ENCODE peak calls at places on chromosome 19, in six cellular contexts. One of them, this sample, is unnamed.

GRCh38 chr19:8310342-8311055 is 2.3 kb upstream of the CD320 start:
- DNase-seq in A172: no peak
- DNase-seq in GM20000: no peak
- DNase-seq in GM12892: no peak
- DNase-seq in activated T-helper 1 cell treated with Interleukin-2 at 50 U/mL for 16 hours: no peak
- DNase-seq in AG09319: no peak
- DNase-seq in this sample: no peak

GRCh38 chr19:4969292-4969771 is 419 bp downstream of the KDM4B start:
- DNase-seq in A172: no peak
- DNase-seq in GM20000: no peak
- DNase-seq in GM12892: no peak
- DNase-seq in activated T-helper 1 cell treated with Interleukin-2 at 50 U/mL for 16 hours: no peak
- DNase-seq in AG09319: no peak
- DNase-seq in this sample: no peak

GRCh38 chr19:1074512-1075283 is 7.7 kb downstream of the ARHGAP45 start:
- DNase-seq in A172: peak; percentile 78
- DNase-seq in GM20000: peak; percentile 97
- DNase-seq in GM12892: peak; percentile 98
- DNase-seq in activated T-helper 1 cell treated with Interleukin-2 at 50 U/mL for 16 hours: peak; percentile 93
- DNase-seq in AG09319: no peak
- DNase-seq in this sample: peak; percentile 100

GRCh38 chr19:47865166-47865565 is 6.1 kb downstream of the TPRX2 start:
- DNase-seq in A172: no peak
- DNase-seq in GM20000: no peak
- DNase-seq in GM12892: no peak
- DNase-seq in activated T-helper 1 cell treated with Interleukin-2 at 50 U/mL for 16 hours: no peak
- DNase-seq in AG09319: no peak
- DNase-seq in this sample: no peak

GRCh38 chr19:38039966-38040365 is 133.0 kb downstream of the SIPA1L3 start:
- DNase-seq in A172: peak; percentile 91
- DNase-seq in GM20000: no peak
- DNase-seq in GM12892: no peak
- DNase-seq in activated T-helper 1 cell treated with Interleukin-2 at 50 U/mL for 16 hours: no peak
- DNase-seq in AG09319: no peak
- DNase-seq in this sample: peak; percentile 93

GRCh38 chr19:44204772-44205171 is 7.6 kb upstream of the ZNF227 start:
- DNase-seq in A172: no peak
- DNase-seq in GM20000: no peak
- DNase-seq in GM12892: no peak
- DNase-seq in activated T-helper 1 cell treated with Interleukin-2 at 50 U/mL for 16 hours: no peak
- DNase-seq in AG09319: no peak
- DNase-seq in this sample: no peak

GRCh38 chr19:10291554-10292205 is 1.9 kb downstream of the ICAM5 start:
- DNase-seq in A172: no peak
- DNase-seq in GM20000: no peak
- DNase-seq in GM12892: no peak
- DNase-seq in activated T-helper 1 cell treated with Interleukin-2 at 50 U/mL for 16 hours: no peak
- DNase-seq in AG09319: no peak
- DNase-seq in this sample: no peak

GRCh38 chr19:2841858-2842574 is 741 bp downstream of the ZNF555 start:
- DNase-seq in A172: no peak
- DNase-seq in GM20000: no peak
- DNase-seq in GM12892: peak; percentile 31
- DNase-seq in activated T-helper 1 cell treated with Interleukin-2 at 50 U/mL for 16 hours: peak; percentile 4
- DNase-seq in AG09319: no peak
- DNase-seq in this sample: no peak

GRCh38 chr19:35938282-35939224 is 2.4 kb downstream of the LRFN3 start:
- DNase-seq in A172: no peak
- DNase-seq in GM20000: peak; percentile 28
- DNase-seq in GM12892: no peak
- DNase-seq in activated T-helper 1 cell treated with Interleukin-2 at 50 U/mL for 16 hours: no peak
- DNase-seq in AG09319: no peak
- DNase-seq in this sample: no peak

GRCh38 chr19:47673426-47673825 is 39.8 kb upstream of the EHD2 start:
- DNase-seq in A172: no peak
- DNase-seq in GM20000: no peak
- DNase-seq in GM12892: no peak
- DNase-seq in activated T-helper 1 cell treated with Interleukin-2 at 50 U/mL for 16 hours: no peak
- DNase-seq in AG09319: no peak
- DNase-seq in this sample: no peak

GRCh38 chr19:43726736-43727592 is 11.1 kb downstream of the IRGC start:
- DNase-seq in A172: no peak
- DNase-seq in GM20000: no peak
- DNase-seq in GM12892: no peak
- DNase-seq in activated T-helper 1 cell treated with Interleukin-2 at 50 U/mL for 16 hours: no peak
- DNase-seq in AG09319: no peak
- DNase-seq in this sample: no peak

GRCh38 chr19:8731428-8732169 is 10.2 kb downstream of the OR2Z1 start:
- DNase-seq in A172: no peak
- DNase-seq in GM20000: no peak
- DNase-seq in GM12892: no peak
- DNase-seq in activated T-helper 1 cell treated with Interleukin-2 at 50 U/mL for 16 hours: no peak
- DNase-seq in AG09319: no peak
- DNase-seq in this sample: no peak

GRCh38 chr19:3832001-3832400 is 36.8 kb downstream of the ZFR2 start:
- DNase-seq in A172: no peak
- DNase-seq in GM20000: no peak
- DNase-seq in GM12892: no peak
- DNase-seq in activated T-helper 1 cell treated with Interleukin-2 at 50 U/mL for 16 hours: no peak
- DNase-seq in AG09319: no peak
- DNase-seq in this sample: no peak

GRCh38 chr19:49718991-49719390 is 28.1 kb downstream of the CPT1C start:
- DNase-seq in A172: no peak
- DNase-seq in GM20000: no peak
- DNase-seq in GM12892: no peak
- DNase-seq in activated T-helper 1 cell treated with Interleukin-2 at 50 U/mL for 16 hours: no peak
- DNase-seq in AG09319: no peak
- DNase-seq in this sample: no peak

GRCh38 chr19:30674656-30675055 is 302.5 kb downstream of the ZNF536 start:
- DNase-seq in A172: no peak
- DNase-seq in GM20000: no peak
- DNase-seq in GM12892: no peak
- DNase-seq in activated T-helper 1 cell treated with Interleukin-2 at 50 U/mL for 16 hours: no peak
- DNase-seq in AG09319: no peak
- DNase-seq in this sample: no peak

GRCh38 chr19:9923440-9923839 is 12.9 kb downstream of the OLFM2 start:
- DNase-seq in A172: no peak
- DNase-seq in GM20000: no peak
- DNase-seq in GM12892: no peak
- DNase-seq in activated T-helper 1 cell treated with Interleukin-2 at 50 U/mL for 16 hours: no peak
- DNase-seq in AG09319: no peak
- DNase-seq in this sample: no peak

GRCh38 chr19:42074513-42075363 is 1.2 kb upstream of the ZNF574 start:
- DNase-seq in A172: no peak
- DNase-seq in GM20000: peak; percentile 66
- DNase-seq in GM12892: peak; percentile 48
- DNase-seq in activated T-helper 1 cell treated with Interleukin-2 at 50 U/mL for 16 hours: no peak
- DNase-seq in AG09319: no peak
- DNase-seq in this sample: no peak

GRCh38 chr19:12867120-12868099 is 13.8 kb downstream of the DNASE2 start:
- DNase-seq in A172: no peak
- DNase-seq in GM20000: peak; percentile 97
- DNase-seq in GM12892: peak; percentile 96
- DNase-seq in activated T-helper 1 cell treated with Interleukin-2 at 50 U/mL for 16 hours: peak; percentile 41
- DNase-seq in AG09319: no peak
- DNase-seq in this sample: peak; percentile 72

GRCh38 chr19:58395979-58396627 is 647 bp downstream of the RNF225 start:
- DNase-seq in A172: no peak
- DNase-seq in GM20000: peak; percentile 12
- DNase-seq in GM12892: no peak
- DNase-seq in activated T-helper 1 cell treated with Interleukin-2 at 50 U/mL for 16 hours: no peak
- DNase-seq in AG09319: no peak
- DNase-seq in this sample: peak; percentile 45

GRCh38 chr19:52963229-52963760 is 614 bp upstream of the ZNF816 start:
- DNase-seq in A172: no peak
- DNase-seq in GM20000: peak; percentile 16
- DNase-seq in GM12892: no peak
- DNase-seq in activated T-helper 1 cell treated with Interleukin-2 at 50 U/mL for 16 hours: no peak
- DNase-seq in AG09319: no peak
- DNase-seq in this sample: no peak

GRCh38 chr19:18697680-18698079 is 14.2 kb downstream of the CRTC1 start:
- DNase-seq in A172: no peak
- DNase-seq in GM20000: no peak
- DNase-seq in GM12892: no peak
- DNase-seq in activated T-helper 1 cell treated with Interleukin-2 at 50 U/mL for 16 hours: no peak
- DNase-seq in AG09319: no peak
- DNase-seq in this sample: no peak

GRCh38 chr19:12847159-12848139 is 9.1 kb downstream of the MAST1 start:
- DNase-seq in A172: peak; percentile 86
- DNase-seq in GM20000: peak; percentile 94
- DNase-seq in GM12892: peak; percentile 93
- DNase-seq in activated T-helper 1 cell treated with Interleukin-2 at 50 U/mL for 16 hours: peak; percentile 73
- DNase-seq in AG09319: peak; percentile 31
- DNase-seq in this sample: peak; percentile 63

This sample was measured in 8988T.